ENCODE peak calls at places on chromosomes 3 and 15, in seven cellular contexts. W is neural crest cell, P is fibroblast of lung, F is GM20000, G is RWPE1, N is amygdala, E is glutamatergic neuron. J is an unnamed sample.

GRCh38 chr3:137259709-137260108 is 301.9 kb downstream of the IL20RB start:
- DNase-seq in W (no peak), P (no peak), F (no peak), G (no peak), N (no peak), E (no peak), J (no peak)

GRCh38 chr15:60827492-60827891 is 348.6 kb upstream of the ICE2 start:
- DNase-seq in W (no peak), P (no peak), F (no peak), G (no peak), N (no peak), E (no peak), J (no peak)

GRCh38 chr3:9098716-9099675 is 135.7 kb upstream of the RAD18 start:
- DNase-seq in W (no peak), P (no peak), F (no peak), G (no peak), N (peak), E (no peak), J (peak)

GRCh38 chr3:50327943-50328691 is at the start of gene TUSC2:
- DNase-seq in W (peak), P (peak), F (peak), G (peak), N (peak), E (peak), J (peak)

GRCh38 chr3:123068227-123069020 is 1.6 kb downstream of the PDIA5 start:
- DNase-seq in W (no peak), P (no peak), F (no peak), G (peak), N (no peak), E (peak), J (peak)

GRCh38 chr3:8589880-8590556 is 54.6 kb downstream of the SSUH2 start:
- DNase-seq in W (no peak), P (peak), F (no peak), G (no peak), N (no peak), E (no peak), J (no peak)

GRCh38 chr15:97993310-97993738 is 32.8 kb downstream of the ARRDC4 start:
- DNase-seq in W (no peak), P (no peak), F (no peak), G (no peak), N (no peak), E (no peak), J (no peak)

GRCh38 chr3:140863481-140864084 is 78.1 kb upstream of the SLC25A36 start:
- DNase-seq in W (peak), P (peak), F (peak), G (peak), N (no peak), E (peak), J (peak)

J was measured in NCI-H2227 treated with DMSO at 0.1 percent for 48 hours.